ENCODE peak calls at places on chromosomes 6 and 20, in seven cellular contexts. J is ovary, Q is AG10803, C is GM06990, F is lower lobe of right lung, K is stomach, O is left ventricle myocardium inferior. D is an unnamed sample.

GRCh38 chr20:22453244-22454080 is 130.9 kb downstream of the FOXA2 start:
- DNase-seq in J (no peak), Q (peak), C (no peak), F (no peak), K (no peak), O (no peak), D (no peak)

GRCh38 chr6:111706841-111707391 is 101.2 kb upstream of the TRAF3IP2 start:
- DNase-seq in J (no peak), Q (no peak), C (no peak), F (no peak), K (no peak), O (no peak), D (no peak)

GRCh38 chr6:170082531-170083187 is 208.2 kb downstream of the DLL1 start:
- DNase-seq in J (no peak), Q (no peak), C (no peak), F (peak), K (peak), O (peak), D (no peak)

GRCh38 chr6:168619560-168620314 is 178.8 kb downstream of the SMOC2 start:
- DNase-seq in J (no peak), Q (no peak), C (no peak), F (no peak), K (no peak), O (no peak), D (no peak)

GRCh38 chr6:170048615-170049256 is 242.1 kb downstream of the DLL1 start:
- DNase-seq in J (no peak), Q (peak), C (no peak), F (peak), K (peak), O (no peak), D (no peak)

GRCh38 chr6:82006027-82006738 is 241.4 kb downstream of the IBTK start:
- DNase-seq in J (no peak), Q (peak), C (peak), F (peak), K (no peak), O (no peak), D (no peak)

GRCh38 chr20:46132705-46133120 is 14.6 kb downstream of the CD40 start:
- DNase-seq in J (peak), Q (peak), C (peak), F (peak), K (peak), O (peak), D (no peak)

GRCh38 chr20:11379257-11380011 is 538.3 kb upstream of the BTBD3 start:
- DNase-seq in J (no peak), Q (no peak), C (no peak), F (no peak), K (no peak), O (no peak), D (no peak)

GRCh38 chr20:24736844-24737211 is 212.2 kb upstream of the CST7 start:
- DNase-seq in J (no peak), Q (no peak), C (no peak), F (no peak), K (no peak), O (no peak), D (no peak)

GRCh38 chr20:63520939-63521601 is 505 bp downstream of the PPDPF start:
- DNase-seq in J (peak), Q (peak), C (peak), F (peak), K (peak), O (peak), D (no peak)

GRCh38 chr6:37381579-37381978 is 27.8 kb downstream of the RNF8 start:
- DNase-seq in J (no peak), Q (peak), C (peak), F (no peak), K (peak), O (no peak), D (peak)

GRCh38 chr6:144678844-144679243 is 393.7 kb downstream of the UTRN start:
- DNase-seq in J (no peak), Q (peak), C (no peak), F (no peak), K (no peak), O (no peak), D (no peak)

GRCh38 chr6:34610819-34611477 is 54.8 kb upstream of the SPDEF start:
- DNase-seq in J (no peak), Q (peak), C (no peak), F (no peak), K (peak), O (no peak), D (no peak)

GRCh38 chr6:44386364-44386928 is 1.1 kb upstream of the CDC5L start:
- DNase-seq in J (peak), Q (no peak), C (no peak), F (peak), K (peak), O (no peak), D (no peak)

GRCh38 chr6:117481926-117482239 is 591 bp upstream of the DCBLD1 start:
- DNase-seq in J (no peak), Q (no peak), C (no peak), F (no peak), K (no peak), O (no peak), D (no peak)

GRCh38 chr6:155328539-155329459 is 14.5 kb upstream of the TFB1M start:
- DNase-seq in J (no peak), Q (no peak), C (no peak), F (peak), K (peak), O (no peak), D (no peak)

GRCh38 chr6:22717906-22718305 is 148.5 kb downstream of the HDGFL1 start:
- DNase-seq in J (no peak), Q (no peak), C (no peak), F (no peak), K (peak), O (no peak), D (no peak)

GRCh38 chr6:30844118-30844535 is 40.2 kb upstream of the DDR1 start:
- DNase-seq in J (no peak), Q (peak), C (no peak), F (no peak), K (no peak), O (no peak), D (no peak)

GRCh38 chr6:148455225-148455624 is 112.6 kb downstream of the SASH1 start:
- DNase-seq in J (no peak), Q (no peak), C (no peak), F (no peak), K (no peak), O (no peak), D (no peak)

GRCh38 chr6:25354078-25354940 is 75.1 kb downstream of the CARMIL1 start:
- DNase-seq in J (no peak), Q (peak), C (no peak), F (no peak), K (no peak), O (no peak), D (no peak)

GRCh38 chr6:142015011-142015410 is 117.7 kb upstream of the GJE1 start:
- DNase-seq in J (no peak), Q (no peak), C (no peak), F (no peak), K (no peak), O (no peak), D (no peak)

GRCh38 chr20:48814633-48815032 is 13.2 kb downstream of the PREX1 start:
- DNase-seq in J (no peak), Q (no peak), C (no peak), F (no peak), K (no peak), O (no peak), D (no peak)

GRCh38 chr20:22374066-22374465 is 210.3 kb downstream of the FOXA2 start:
- DNase-seq in J (no peak), Q (no peak), C (no peak), F (no peak), K (no peak), O (no peak), D (no peak)

GRCh38 chr6:155050311-155050710 is 55.2 kb downstream of the TIAM2 start:
- DNase-seq in J (no peak), Q (no peak), C (peak), F (no peak), K (no peak), O (no peak), D (peak)

GRCh38 chr20:17710379-17711305 is 10.9 kb downstream of the BANF2 start:
- DNase-seq in J (no peak), Q (no peak), C (no peak), F (no peak), K (no peak), O (peak), D (no peak)

GRCh38 chr6:156957931-156958547 is 180.9 kb downstream of the ARID1B start:
- DNase-seq in J (no peak), Q (no peak), C (no peak), F (no peak), K (no peak), O (no peak), D (no peak)

GRCh38 chr6:81998432-81998831 is 246.0 kb upstream of the TENT5A start:
- DNase-seq in J (no peak), Q (peak), C (no peak), F (no peak), K (no peak), O (no peak), D (no peak)

GRCh38 chr6:159493888-159494632 is 199.0 kb downstream of the SOD2 start:
- DNase-seq in J (no peak), Q (peak), C (no peak), F (no peak), K (no peak), O (no peak), D (no peak)

GRCh38 chr6:120056085-120056484 is 706.5 kb upstream of the MAN1A1 start:
- DNase-seq in J (no peak), Q (no peak), C (peak), F (no peak), K (no peak), O (no peak), D (no peak)

GRCh38 chr6:72084992-72085569 is 198.7 kb downstream of the RIMS1 start:
- DNase-seq in J (no peak), Q (peak), C (no peak), F (no peak), K (no peak), O (no peak), D (peak)

GRCh38 chr6:102581378-102582124 is 1188.0 kb downstream of the GRIK2 start:
- DNase-seq in J (no peak), Q (no peak), C (no peak), F (peak), K (no peak), O (no peak), D (no peak)

GRCh38 chr6:108174371-108175175 is 8.8 kb downstream of the NR2E1 start:
- DNase-seq in J (no peak), Q (peak), C (no peak), F (no peak), K (no peak), O (no peak), D (no peak)

GRCh38 chr6:108171918-108172516 is 6.2 kb downstream of the NR2E1 start:
- DNase-seq in J (no peak), Q (no peak), C (no peak), F (no peak), K (no peak), O (no peak), D (no peak)

GRCh38 chr6:108176281-108177089 is 10.7 kb downstream of the NR2E1 start:
- DNase-seq in J (no peak), Q (no peak), C (no peak), F (no peak), K (no peak), O (no peak), D (no peak)

GRCh38 chr6:108175176-108175591 is 9.4 kb downstream of the NR2E1 start:
- DNase-seq in J (no peak), Q (no peak), C (no peak), F (no peak), K (no peak), O (no peak), D (no peak)

DNA sequence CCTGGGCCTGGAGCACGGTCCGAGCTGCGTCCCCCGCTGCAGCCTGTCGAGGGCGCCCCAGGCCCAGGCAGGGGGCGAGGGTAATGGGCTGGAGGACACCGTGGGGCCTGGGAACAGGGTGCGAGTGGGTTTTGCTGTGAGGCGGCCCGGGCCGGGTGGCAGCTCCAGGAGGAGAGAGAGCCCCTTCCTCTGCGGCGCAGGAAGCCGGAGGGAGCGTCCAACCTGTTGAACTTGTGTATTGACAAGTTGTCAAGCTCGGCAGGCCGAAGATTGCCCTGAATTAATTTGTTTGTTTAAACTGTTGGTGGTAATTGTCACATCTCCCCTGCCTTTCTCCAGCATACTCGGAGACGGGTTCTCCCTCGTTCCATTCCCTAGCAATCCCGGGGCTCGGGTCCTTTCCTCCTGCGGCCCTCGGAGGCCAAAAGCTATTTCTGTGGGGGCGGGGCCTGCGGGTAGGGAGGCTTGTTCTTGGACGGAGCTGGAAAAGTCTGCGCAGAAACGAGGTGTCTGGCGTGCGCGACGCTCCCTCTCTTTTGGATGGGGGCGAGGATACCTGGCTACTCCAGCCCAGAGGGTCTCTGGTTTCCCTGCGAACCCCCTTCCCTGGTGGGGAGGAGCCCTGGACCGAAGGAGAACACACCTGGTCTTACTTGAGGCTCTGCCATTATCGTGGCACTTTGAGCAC is 9.9 kb downstream of the NR2E1 start:
- DNase-seq in J (no peak), Q (no peak), C (no peak), F (no peak), K (no peak), O (no peak), D (no peak)
- TF ChIP-seq CTCF in J (no peak), Q (no peak), C (no peak), F (peak), K (peak), O (no peak), D (peak)

GRCh38 chr20:44208165-44208564 is 2.4 kb downstream of the OSER1 start:
- DNase-seq in J (no peak), Q (no peak), C (no peak), F (no peak), K (no peak), O (no peak), D (no peak)
- H3K4me3 ChIP-seq in J (no peak), Q (peak), C (peak), F (peak), K (peak), O (peak), D (peak)

GRCh38 chr20:52295556-52295955 is 104.0 kb upstream of the ZFP64 start:
- DNase-seq in J (no peak), Q (no peak), C (no peak), F (no peak), K (no peak), O (no peak), D (no peak)

GRCh38 chr20:52294106-52294628 is 102.6 kb upstream of the ZFP64 start:
- DNase-seq in J (no peak), Q (no peak), C (no peak), F (no peak), K (no peak), O (no peak), D (no peak)

GRCh38 chr20:52290602-52291001 is 99.0 kb upstream of the ZFP64 start:
- DNase-seq in J (no peak), Q (peak), C (no peak), F (no peak), K (no peak), O (no peak), D (no peak)

GRCh38 chr20:52289956-52290355 is 98.4 kb upstream of the ZFP64 start:
- DNase-seq in J (no peak), Q (no peak), C (no peak), F (no peak), K (no peak), O (no peak), D (no peak)

DNA sequence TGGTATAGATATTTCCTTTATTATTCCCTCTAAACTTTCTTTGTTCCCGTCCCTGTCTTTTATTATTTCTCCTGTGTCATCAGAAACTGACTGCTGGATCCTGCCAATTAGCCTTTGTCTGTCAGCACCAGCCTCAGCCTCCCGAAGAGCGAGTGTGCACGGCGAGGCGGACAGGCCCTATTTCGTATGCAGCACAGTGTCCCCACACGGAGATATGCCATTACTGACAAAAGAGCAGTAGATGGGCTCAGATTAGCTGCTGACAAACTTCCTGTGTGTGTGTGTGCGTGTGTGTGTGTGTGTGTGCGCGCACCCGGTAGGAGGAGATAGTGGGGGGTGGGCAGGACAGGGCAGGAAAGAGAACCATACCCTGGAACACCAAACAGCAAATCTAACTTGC is 99.5 kb upstream of the ZFP64 start:
- DNase-seq in J (no peak), Q (no peak), C (no peak), F (no peak), K (no peak), O (no peak), D (no peak)
- TF ChIP-seq CTCF in J (no peak), Q (no peak), C (no peak), F (no peak), K (no peak), O (no peak), D (no peak)

DNA sequence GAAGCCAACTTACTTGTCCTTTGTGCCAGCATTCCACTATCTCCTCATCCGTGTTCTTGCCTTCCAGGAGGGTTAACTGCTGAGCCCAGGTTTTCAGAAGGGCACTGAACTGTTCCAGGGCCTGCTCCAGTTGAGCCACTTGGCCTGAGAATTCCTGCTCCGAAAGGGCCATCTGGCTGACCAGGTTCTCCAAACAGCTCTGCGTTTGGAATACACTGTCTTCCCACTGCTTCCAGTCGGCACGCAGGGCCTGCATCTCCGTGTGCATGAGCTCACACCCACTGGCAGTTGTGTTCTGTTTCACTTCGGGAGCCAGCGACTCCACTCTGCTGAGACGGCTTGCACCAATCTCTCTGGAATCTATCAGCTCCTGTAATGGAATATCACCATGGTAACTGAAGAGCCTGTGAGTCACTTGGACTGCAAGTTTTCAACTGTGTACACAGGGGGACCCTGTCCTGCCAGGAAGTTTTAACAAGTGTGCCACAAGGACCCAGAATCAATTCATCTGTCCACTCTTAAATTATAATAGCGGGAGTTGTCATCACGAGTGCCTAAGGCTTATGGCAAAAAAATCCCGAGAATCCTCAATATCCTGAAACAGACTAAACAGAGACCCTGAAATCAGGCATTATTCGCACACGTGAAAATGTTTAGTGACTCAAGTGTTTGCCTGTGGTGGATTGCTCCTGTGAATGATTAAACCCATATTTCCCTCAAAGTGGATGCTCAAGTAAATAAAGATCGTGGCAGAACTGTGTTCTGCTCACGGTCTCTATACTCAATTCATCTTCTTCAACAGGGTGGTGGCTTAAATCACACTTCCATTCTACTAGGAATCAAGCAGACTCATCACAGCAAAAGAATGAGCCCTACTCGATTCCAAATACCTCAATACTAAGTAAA is 255.9 kb downstream of the SYNE1 start:
- DNase-seq in J (peak), Q (peak), C (no peak), F (peak), K (peak), O (peak), D (no peak)
- H3K4me3 ChIP-seq in J (peak), Q (peak), C (no peak), F (peak), K (peak), O (peak), D (no peak)

D was measured in GM12864.